ENCODE peak calls at places on chromosomes 16 and 17, in four cellular contexts. One of them, this sample, is unnamed.

GRCh38 chr16:86363057-86363490 is 147.3 kb upstream of the FOXF1 start:
- DNase-seq in GM23248: peak
- DNase-seq in skeletal muscle cell: peak
- DNase-seq in activated naive CD4-positive, alpha-beta T cell treated with anti-CD3 and anti-CD28 coated beads, Interleukin-2, amount 10 ng/mL, durations not matched to agents 7 days and 5 days: no peak
- DNase-seq in this sample: no peak

GRCh38 chr17:13568746-13569739 is 32.7 kb downstream of the HS3ST3A1 start:
- DNase-seq in GM23248: no peak
- DNase-seq in skeletal muscle cell: no peak
- DNase-seq in activated naive CD4-positive, alpha-beta T cell treated with anti-CD3 and anti-CD28 coated beads, Interleukin-2, amount 10 ng/mL, durations not matched to agents 7 days and 5 days: no peak
- DNase-seq in this sample: no peak

GRCh38 chr17:81500026-81500425 is 12.6 kb downstream of the ACTG1 start:
- DNase-seq in GM23248: no peak
- DNase-seq in skeletal muscle cell: no peak
- DNase-seq in activated naive CD4-positive, alpha-beta T cell treated with anti-CD3 and anti-CD28 coated beads, Interleukin-2, amount 10 ng/mL, durations not matched to agents 7 days and 5 days: no peak
- DNase-seq in this sample: no peak

GRCh38 chr17:75130632-75131277 is 787 bp downstream of the NT5C start:
- DNase-seq in GM23248: peak
- DNase-seq in skeletal muscle cell: no peak
- DNase-seq in activated naive CD4-positive, alpha-beta T cell treated with anti-CD3 and anti-CD28 coated beads, Interleukin-2, amount 10 ng/mL, durations not matched to agents 7 days and 5 days: peak
- DNase-seq in this sample: no peak

GRCh38 chr16:56620311-56620897 is 5.2 kb upstream of the MT1E start:
- DNase-seq in GM23248: no peak
- DNase-seq in skeletal muscle cell: no peak
- DNase-seq in activated naive CD4-positive, alpha-beta T cell treated with anti-CD3 and anti-CD28 coated beads, Interleukin-2, amount 10 ng/mL, durations not matched to agents 7 days and 5 days: no peak
- DNase-seq in this sample: no peak

GRCh38 chr16:69417537-69418199 is 6.8 kb upstream of the CYB5B start:
- DNase-seq in GM23248: peak
- DNase-seq in skeletal muscle cell: no peak
- DNase-seq in activated naive CD4-positive, alpha-beta T cell treated with anti-CD3 and anti-CD28 coated beads, Interleukin-2, amount 10 ng/mL, durations not matched to agents 7 days and 5 days: no peak
- DNase-seq in this sample: no peak

GRCh38 chr16:728131-728889 is 1.4 kb downstream of the HAGHL start:
- DNase-seq in GM23248: peak
- DNase-seq in skeletal muscle cell: peak
- DNase-seq in activated naive CD4-positive, alpha-beta T cell treated with anti-CD3 and anti-CD28 coated beads, Interleukin-2, amount 10 ng/mL, durations not matched to agents 7 days and 5 days: peak
- DNase-seq in this sample: no peak

GRCh38 chr17:80819422-80820164 is 172.0 kb upstream of the CHMP6 start:
- DNase-seq in GM23248: no peak
- DNase-seq in skeletal muscle cell: no peak
- DNase-seq in activated naive CD4-positive, alpha-beta T cell treated with anti-CD3 and anti-CD28 coated beads, Interleukin-2, amount 10 ng/mL, durations not matched to agents 7 days and 5 days: peak
- DNase-seq in this sample: no peak

GRCh38 chr16:70152578-70153302 is 20.8 kb upstream of the CLEC18C start:
- DNase-seq in GM23248: no peak
- DNase-seq in skeletal muscle cell: no peak
- DNase-seq in activated naive CD4-positive, alpha-beta T cell treated with anti-CD3 and anti-CD28 coated beads, Interleukin-2, amount 10 ng/mL, durations not matched to agents 7 days and 5 days: no peak
- DNase-seq in this sample: no peak

GRCh38 chr17:12618557-12618956 is 47.1 kb upstream of the MYOCD start:
- DNase-seq in GM23248: peak
- DNase-seq in skeletal muscle cell: no peak
- DNase-seq in activated naive CD4-positive, alpha-beta T cell treated with anti-CD3 and anti-CD28 coated beads, Interleukin-2, amount 10 ng/mL, durations not matched to agents 7 days and 5 days: no peak
- DNase-seq in this sample: no peak

GRCh38 chr17:18862011-18862410 is 4.1 kb downstream of the PRPSAP2 start:
- DNase-seq in GM23248: no peak
- DNase-seq in skeletal muscle cell: no peak
- DNase-seq in activated naive CD4-positive, alpha-beta T cell treated with anti-CD3 and anti-CD28 coated beads, Interleukin-2, amount 10 ng/mL, durations not matched to agents 7 days and 5 days: no peak
- DNase-seq in this sample: no peak

GRCh38 chr16:57667069-57667525 is 1.0 kb upstream of the ADGRG3 start:
- DNase-seq in GM23248: no peak
- DNase-seq in skeletal muscle cell: no peak
- DNase-seq in activated naive CD4-positive, alpha-beta T cell treated with anti-CD3 and anti-CD28 coated beads, Interleukin-2, amount 10 ng/mL, durations not matched to agents 7 days and 5 days: no peak
- DNase-seq in this sample: no peak

GRCh38 chr17:77814091-77814772 is 144.3 kb upstream of the TNRC6C start:
- DNase-seq in GM23248: no peak
- DNase-seq in skeletal muscle cell: no peak
- DNase-seq in activated naive CD4-positive, alpha-beta T cell treated with anti-CD3 and anti-CD28 coated beads, Interleukin-2, amount 10 ng/mL, durations not matched to agents 7 days and 5 days: no peak
- DNase-seq in this sample: no peak

GRCh38 chr17:57270801-57271245 is 14.5 kb downstream of the MSI2 start:
- DNase-seq in GM23248: no peak
- DNase-seq in skeletal muscle cell: no peak
- DNase-seq in activated naive CD4-positive, alpha-beta T cell treated with anti-CD3 and anti-CD28 coated beads, Interleukin-2, amount 10 ng/mL, durations not matched to agents 7 days and 5 days: no peak
- DNase-seq in this sample: no peak

GRCh38 chr17:80195671-80196529 is 24.2 kb downstream of the SGSH start:
- DNase-seq in GM23248: peak
- DNase-seq in skeletal muscle cell: no peak
- DNase-seq in activated naive CD4-positive, alpha-beta T cell treated with anti-CD3 and anti-CD28 coated beads, Interleukin-2, amount 10 ng/mL, durations not matched to agents 7 days and 5 days: peak
- DNase-seq in this sample: no peak

GRCh38 chr17:4032738-4033137 is 68.5 kb upstream of the ATP2A3 start:
- DNase-seq in GM23248: no peak
- DNase-seq in skeletal muscle cell: no peak
- DNase-seq in activated naive CD4-positive, alpha-beta T cell treated with anti-CD3 and anti-CD28 coated beads, Interleukin-2, amount 10 ng/mL, durations not matched to agents 7 days and 5 days: no peak
- DNase-seq in this sample: no peak

GRCh38 chr17:43949777-43950176 is 4.0 kb downstream of the PYY start:
- DNase-seq in GM23248: no peak
- DNase-seq in skeletal muscle cell: no peak
- DNase-seq in activated naive CD4-positive, alpha-beta T cell treated with anti-CD3 and anti-CD28 coated beads, Interleukin-2, amount 10 ng/mL, durations not matched to agents 7 days and 5 days: no peak
- DNase-seq in this sample: no peak

GRCh38 chr17:45702666-45703266 is 81.4 kb upstream of the CRHR1 start:
- DNase-seq in GM23248: peak
- DNase-seq in skeletal muscle cell: no peak
- DNase-seq in activated naive CD4-positive, alpha-beta T cell treated with anti-CD3 and anti-CD28 coated beads, Interleukin-2, amount 10 ng/mL, durations not matched to agents 7 days and 5 days: no peak
- DNase-seq in this sample: no peak

GRCh38 chr16:67100569-67101300 is 9.0 kb upstream of the PHAF1 start:
- DNase-seq in GM23248: peak
- DNase-seq in skeletal muscle cell: no peak
- DNase-seq in activated naive CD4-positive, alpha-beta T cell treated with anti-CD3 and anti-CD28 coated beads, Interleukin-2, amount 10 ng/mL, durations not matched to agents 7 days and 5 days: no peak
- DNase-seq in this sample: no peak

GRCh38 chr16:27374794-27375499 is 27.0 kb upstream of the IL21R start:
- DNase-seq in GM23248: peak
- DNase-seq in skeletal muscle cell: peak
- DNase-seq in activated naive CD4-positive, alpha-beta T cell treated with anti-CD3 and anti-CD28 coated beads, Interleukin-2, amount 10 ng/mL, durations not matched to agents 7 days and 5 days: peak
- DNase-seq in this sample: no peak

GRCh38 chr16:82699711-82700495 is 73.1 kb downstream of the CDH13 start:
- DNase-seq in GM23248: peak
- DNase-seq in skeletal muscle cell: peak
- DNase-seq in activated naive CD4-positive, alpha-beta T cell treated with anti-CD3 and anti-CD28 coated beads, Interleukin-2, amount 10 ng/mL, durations not matched to agents 7 days and 5 days: no peak
- DNase-seq in this sample: no peak

GRCh38 chr16:89117975-89118289 is 24.3 kb downstream of the ACSF3 start:
- DNase-seq in GM23248: no peak
- DNase-seq in skeletal muscle cell: no peak
- DNase-seq in activated naive CD4-positive, alpha-beta T cell treated with anti-CD3 and anti-CD28 coated beads, Interleukin-2, amount 10 ng/mL, durations not matched to agents 7 days and 5 days: no peak
- DNase-seq in this sample: no peak

GRCh38 chr16:8849411-8850011 is 19.3 kb downstream of the CARHSP1 start:
- DNase-seq in GM23248: peak
- DNase-seq in skeletal muscle cell: peak
- DNase-seq in activated naive CD4-positive, alpha-beta T cell treated with anti-CD3 and anti-CD28 coated beads, Interleukin-2, amount 10 ng/mL, durations not matched to agents 7 days and 5 days: peak
- DNase-seq in this sample: no peak

GRCh38 chr17:42438600-42439567 is 15.8 kb upstream of the CAVIN1 start:
- DNase-seq in GM23248: peak
- DNase-seq in skeletal muscle cell: no peak
- DNase-seq in activated naive CD4-positive, alpha-beta T cell treated with anti-CD3 and anti-CD28 coated beads, Interleukin-2, amount 10 ng/mL, durations not matched to agents 7 days and 5 days: peak
- DNase-seq in this sample: no peak

GRCh38 chr17:80861892-80862291 is 129.7 kb upstream of the CHMP6 start:
- DNase-seq in GM23248: peak
- DNase-seq in skeletal muscle cell: no peak
- DNase-seq in activated naive CD4-positive, alpha-beta T cell treated with anti-CD3 and anti-CD28 coated beads, Interleukin-2, amount 10 ng/mL, durations not matched to agents 7 days and 5 days: peak
- DNase-seq in this sample: peak

GRCh38 chr17:55704412-55704811 is 18.3 kb downstream of the TMEM100 start:
- DNase-seq in GM23248: no peak
- DNase-seq in skeletal muscle cell: no peak
- DNase-seq in activated naive CD4-positive, alpha-beta T cell treated with anti-CD3 and anti-CD28 coated beads, Interleukin-2, amount 10 ng/mL, durations not matched to agents 7 days and 5 days: no peak
- DNase-seq in this sample: no peak

GRCh38 chr17:50661795-50662391 is 27.2 kb downstream of the ABCC3 start:
- DNase-seq in GM23248: peak
- DNase-seq in skeletal muscle cell: peak
- DNase-seq in activated naive CD4-positive, alpha-beta T cell treated with anti-CD3 and anti-CD28 coated beads, Interleukin-2, amount 10 ng/mL, durations not matched to agents 7 days and 5 days: peak
- DNase-seq in this sample: no peak

GRCh38 chr16:13436641-13437423 is 483.1 kb upstream of the ERCC4 start:
- DNase-seq in GM23248: no peak
- DNase-seq in skeletal muscle cell: no peak
- DNase-seq in activated naive CD4-positive, alpha-beta T cell treated with anti-CD3 and anti-CD28 coated beads, Interleukin-2, amount 10 ng/mL, durations not matched to agents 7 days and 5 days: no peak
- DNase-seq in this sample: no peak

GRCh38 chr17:29929006-29929543 is 953 bp downstream of the SSH2 start:
- DNase-seq in GM23248: peak
- DNase-seq in skeletal muscle cell: no peak
- DNase-seq in activated naive CD4-positive, alpha-beta T cell treated with anti-CD3 and anti-CD28 coated beads, Interleukin-2, amount 10 ng/mL, durations not matched to agents 7 days and 5 days: peak
- DNase-seq in this sample: no peak

GRCh38 chr17:4605826-4606225 is 21.5 kb downstream of the SMTNL2 start:
- DNase-seq in GM23248: no peak
- DNase-seq in skeletal muscle cell: no peak
- DNase-seq in activated naive CD4-positive, alpha-beta T cell treated with anti-CD3 and anti-CD28 coated beads, Interleukin-2, amount 10 ng/mL, durations not matched to agents 7 days and 5 days: no peak
- DNase-seq in this sample: no peak

This sample was measured in NCI-H187 treated with DMSO at 0.1 percent for 48 hours.